ENCODE peak calls at places on chromosome 20, in four cellular contexts. S is right lobe of liver, N is pancreas, D is stomach. B is an unnamed sample. For H3K4me1, the result is how much of the 10 kb centered on the place peaks cover.

GRCh38 chr20:60749804-60750602 is 502.1 kb upstream of the CDH4 start:
- DNase-seq in S (no peak), N (no peak), D (no peak), B (no peak)

GRCh38 chr20:46226602-46227001 is 81.7 kb downstream of the CDH22 start:
- DNase-seq in S (no peak), N (no peak), D (no peak), B (no peak)

GRCh38 chr20:45933231-45934045 is 1.0 kb upstream of the PCIF1 start:
- DNase-seq in S (peak), N (peak), D (peak), B (peak)

GRCh38 chr20:23336476-23336875 is 14.1 kb upstream of the NXT1 start:
- DNase-seq in S (no peak), N (no peak), D (no peak), B (no peak)

GRCh38 chr20:61874421-61875068 is 191.1 kb downstream of the TAF4 start:
- DNase-seq in S (no peak), N (peak), D (no peak), B (no peak)

GRCh38 chr20:17706632-17707031 is 6.9 kb downstream of the BANF2 start:
- DNase-seq in S (no peak), N (no peak), D (no peak), B (no peak)

GRCh38 chr20:22717466-22717865 is 133.1 kb upstream of the FOXA2 start:
- DNase-seq in S (no peak), N (no peak), D (peak), B (no peak)

GRCh38 chr20:44219791-44220190 is 9.2 kb upstream of the OSER1 start:
- DNase-seq in S (no peak), N (no peak), D (no peak), B (no peak)

GRCh38 chr20:39893013-39893685 is 795.9 kb downstream of the MAFB start:
- DNase-seq in S (no peak), N (no peak), D (no peak), B (no peak)

GRCh38 chr20:62064788-62065668 is 653 bp downstream of the TAF4 start:
- DNase-seq in S (no peak), N (peak), D (peak), B (no peak)

DNA sequence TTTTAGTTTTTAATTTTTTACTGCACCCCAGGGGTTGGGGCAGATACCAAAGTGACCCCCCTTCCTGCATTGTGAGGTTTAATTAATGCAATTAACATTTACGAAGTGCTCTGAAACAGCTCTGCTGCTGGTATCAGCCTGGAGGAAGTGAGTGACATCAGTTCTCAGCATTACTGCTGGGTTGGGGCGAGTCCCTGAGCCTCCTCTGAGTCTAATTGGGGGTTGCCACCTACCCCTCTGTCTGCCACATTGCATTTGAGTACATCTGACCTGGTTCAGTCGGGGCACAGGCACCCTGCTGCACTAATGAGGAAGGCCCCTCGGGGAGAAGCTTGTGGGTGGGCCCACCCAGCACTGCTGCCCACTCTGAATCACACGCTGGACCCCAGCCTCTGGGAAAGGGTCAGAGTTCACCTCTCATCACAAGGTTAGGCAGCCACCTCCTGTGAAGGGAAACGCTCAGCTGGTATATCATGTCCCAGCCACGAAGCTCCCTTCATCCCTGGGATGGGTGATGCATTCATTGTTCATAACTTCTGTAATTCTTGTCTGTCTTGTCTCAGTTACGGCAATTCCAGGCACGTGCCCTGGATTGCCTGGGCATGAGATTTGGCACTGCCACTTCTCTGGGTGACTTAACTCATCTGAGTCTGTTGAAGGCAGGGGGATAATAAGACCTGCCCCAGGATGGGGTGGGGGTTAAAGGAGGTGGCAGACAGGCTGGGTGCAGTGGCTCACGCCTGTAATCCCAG is 13.2 kb downstream of the DNMT3B start:
- DNase-seq in S (no peak), N (no peak), D (no peak), B (no peak)
- H3K4me1 ChIP-seq in S (under half), N (under half), D (under half), B (under half)

GRCh38 chr20:1648101-1648500 is 9.5 kb downstream of the SIRPG start:
- DNase-seq in S (no peak), N (no peak), D (no peak), B (no peak)
- H3K4me1 ChIP-seq in S (under half), N (under half), D (under half), B (under half)

GRCh38 chr20:59152559-59153354 is 10.9 kb upstream of the ZNF831 start:
- DNase-seq in S (no peak), N (no peak), D (no peak), B (no peak)

GRCh38 chr20:59149678-59150504 is 13.7 kb upstream of the ZNF831 start:
- DNase-seq in S (no peak), N (no peak), D (no peak), B (no peak)

GRCh38 chr20:59150821-59151251 is 12.8 kb upstream of the ZNF831 start:
- DNase-seq in S (no peak), N (no peak), D (no peak), B (no peak)

GRCh38 chr20:59151820-59152219 is 11.8 kb upstream of the ZNF831 start:
- DNase-seq in S (no peak), N (no peak), D (no peak), B (no peak)

GRCh38 chr20:59151391-59151790 is 12.2 kb upstream of the ZNF831 start:
- DNase-seq in S (no peak), N (no peak), D (no peak), B (no peak)
- H3K4me1 ChIP-seq in S (under half), N (under half), D (under half), B (under half)

GRCh38 chr20:63955846-63956663 is at the start of gene UCKL1:
- DNase-seq in S (peak), N (peak), D (peak), B (peak)
- H3K4me1 ChIP-seq in S (under half), N (under half), D (half or more), B (half or more)

GRCh38 chr20:57417051-57417689 is 26.0 kb downstream of the RBM38 start:
- DNase-seq in S (no peak), N (no peak), D (no peak), B (no peak)
- H3K4me1 ChIP-seq in S (under half), N (under half), D (under half), B (under half)

GRCh38 chr20:50658804-50659380 is 32.5 kb downstream of the RIPOR3 start:
- DNase-seq in S (no peak), N (no peak), D (peak), B (no peak)

GRCh38 chr20:50663095-50663821 is 28.1 kb downstream of the RIPOR3 start:
- DNase-seq in S (peak), N (peak), D (peak), B (peak)

GRCh38 chr20:50655325-50655880 is 35.9 kb downstream of the RIPOR3 start:
- DNase-seq in S (peak), N (no peak), D (no peak), B (no peak)

GRCh38 chr20:50664248-50664647 is 27.1 kb downstream of the RIPOR3 start:
- DNase-seq in S (no peak), N (no peak), D (no peak), B (no peak)

DNA sequence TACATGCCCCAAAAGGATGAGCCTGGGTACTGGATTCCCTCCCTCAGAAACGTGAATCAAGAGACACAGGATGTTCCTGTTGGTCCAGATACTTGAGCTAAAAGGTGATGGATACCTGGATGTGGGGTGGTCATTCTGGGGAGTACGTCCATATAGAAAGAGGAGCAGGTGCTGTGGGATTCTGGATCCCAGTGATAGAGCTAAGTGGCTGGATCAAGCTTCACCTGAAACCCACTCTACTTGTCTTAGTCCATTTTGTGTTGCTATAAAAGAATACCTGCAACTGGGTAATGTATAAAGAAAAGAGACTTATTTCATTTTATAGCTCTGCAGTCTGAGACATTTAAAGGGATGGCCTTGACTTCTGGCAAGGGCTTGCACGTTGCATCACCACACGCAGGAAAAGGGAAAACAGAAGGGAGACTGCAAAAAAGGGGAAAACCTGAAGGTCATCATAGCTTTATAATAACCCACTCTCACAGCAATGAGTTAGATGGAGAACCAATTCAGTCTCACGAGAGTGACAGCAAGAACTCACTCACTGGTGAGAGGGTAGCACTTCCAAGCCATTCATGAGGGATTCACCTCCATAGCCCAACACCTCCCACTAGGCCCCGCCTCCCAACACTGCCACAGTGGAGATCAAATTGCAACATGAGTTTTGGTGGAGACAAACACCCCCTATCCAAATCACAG is 31.2 kb downstream of the RIPOR3 start:
- DNase-seq in S (peak), N (no peak), D (no peak), B (no peak)
- H3K4me1 ChIP-seq in S (half or more), N (half or more), D (half or more), B (under half)

DNA sequence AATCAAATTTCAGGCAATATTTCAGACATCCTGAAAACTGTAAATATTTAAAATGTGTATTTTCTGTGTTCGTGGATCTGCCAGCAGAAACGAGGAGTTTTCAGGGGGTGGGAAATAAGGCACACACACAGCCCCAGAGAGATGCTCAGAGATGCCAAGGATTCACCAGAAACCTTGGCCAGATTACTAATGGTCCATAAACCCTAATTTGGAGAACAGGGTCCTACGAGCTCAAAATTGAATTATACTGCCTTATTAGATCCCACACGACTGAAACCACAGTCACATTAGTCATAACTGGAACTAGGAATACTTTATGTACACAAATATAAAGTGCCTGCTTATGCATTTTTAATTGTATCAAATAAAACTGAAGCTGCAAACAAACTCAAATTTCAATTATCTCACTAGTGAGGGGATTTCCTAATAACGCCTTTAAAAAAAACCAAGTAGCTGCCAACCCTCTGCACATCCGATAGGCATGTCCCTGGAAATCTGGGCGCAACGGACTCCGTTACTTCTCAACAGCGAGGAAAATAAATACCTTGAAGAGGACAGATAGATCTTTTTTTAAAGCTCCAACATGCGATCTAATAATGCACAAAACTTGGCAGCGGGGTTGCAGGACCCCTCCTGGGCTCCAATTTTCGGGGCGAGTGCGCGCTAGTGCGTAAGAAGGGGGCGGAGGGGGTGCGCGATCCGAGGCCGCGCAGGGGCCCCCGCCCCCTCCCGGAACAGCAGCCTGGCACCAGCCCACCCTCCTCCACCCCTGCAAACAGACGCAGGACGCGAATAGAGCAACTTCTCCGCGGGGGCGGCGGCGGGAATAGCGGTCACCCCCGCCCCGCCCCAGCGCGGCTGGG is 887 bp downstream of the CHD6 start:
- DNase-seq in S (peak), N (peak), D (no peak), B (peak)
- H3K4me1 ChIP-seq in S (under half), N (under half), D (under half), B (under half)

B was measured in Peyer's patch.